ENCODE peak calls at places on chromosomes 2 and 18, in eight cellular contexts. B, W, X, Q, C, A, S and M are unnamed samples.

GRCh38 chr2:60759654-60760053 is 3.6 kb downstream of the PAPOLG start:
- DNase-seq in Q (no peak), X (no peak), C (no peak), S (no peak), A (peak), B (no peak), W (no peak), M (no peak)

GRCh38 chr2:53768233-53768542 is 584 bp downstream of the CHAC2 start:
- DNase-seq in C (peak), X (no peak), Q (no peak), B (no peak), A (peak), S (no peak), W (peak), M (no peak)

GRCh38 chr18:62183578-62184195 is 3.2 kb downstream of the PIGN start:
- DNase-seq in S (no peak), X (no peak), A (peak), Q (no peak), C (no peak), B (peak), W (peak), M (no peak)

GRCh38 chr2:6639870-6640639 is 225.7 kb downstream of the CMPK2 start:
- DNase-seq in S (no peak), B (no peak), A (no peak), X (no peak), C (no peak), Q (no peak), W (no peak), M (no peak)

GRCh38 chr2:189254268-189254883 is 74.8 kb upstream of the COL5A2 start:
- DNase-seq in X (no peak), Q (no peak), B (peak), C (peak), A (peak), W (peak), S (peak), M (peak)

GRCh38 chr2:43123981-43124666 is 102.3 kb downstream of the ZFP36L2 start:
- DNase-seq in B (no peak), W (no peak), A (no peak), X (no peak), Q (no peak), S (no peak), C (no peak), M (no peak)

GRCh38 chr2:217902281-217903141 is 100.3 kb downstream of the TNS1 start:
- DNase-seq in B (peak), Q (no peak), W (peak), C (peak), X (no peak), S (peak), A (peak), M (peak)

GRCh38 chr18:79682896-79683625 is 3.5 kb downstream of the CTDP1 start:
- DNase-seq in C (no peak), W (no peak), A (no peak), Q (no peak), S (peak), X (no peak), B (no peak), M (no peak)

GRCh38 chr2:20604957-20605381 is 45.9 kb downstream of the HS1BP3 start:
- DNase-seq in A (peak), X (no peak), S (peak), W (peak), Q (no peak), C (peak), B (no peak), M (no peak)

GRCh38 chr2:196226058-196226747 is 54.8 kb upstream of the STK17B start:
- DNase-seq in Q (no peak), W (no peak), S (no peak), B (no peak), C (no peak), A (no peak), X (no peak), M (no peak)

GRCh38 chr2:239177325-239177724 is 223.5 kb downstream of the HDAC4 start:
- DNase-seq in B (no peak), X (no peak), W (no peak), A (no peak), C (no peak), S (peak), Q (no peak), M (no peak)

GRCh38 chr2:9146656-9147055 is 60.0 kb upstream of the ASAP2 start:
- DNase-seq in Q (no peak), C (no peak), B (no peak), S (no peak), A (no peak), X (no peak), W (peak), M (no peak)

GRCh38 chr2:175293776-175294175 is 112.3 kb upstream of the ATP5MC3 start:
- DNase-seq in B (no peak), S (no peak), A (no peak), X (no peak), W (peak), Q (no peak), C (no peak), M (no peak)

GRCh38 chr2:9136997-9137819 is 69.4 kb upstream of the ASAP2 start:
- DNase-seq in C (no peak), X (no peak), W (no peak), B (peak), S (no peak), Q (no peak), A (no peak), M (no peak)

GRCh38 chr2:238285653-238286082 is 2.7 kb downstream of the PER2 start:
- DNase-seq in Q (peak), A (peak), C (peak), S (peak), W (peak), X (no peak), B (peak), M (peak)

GRCh38 chr2:172248381-172249173 is 145.9 kb upstream of the DLX2 start:
- DNase-seq in Q (no peak), W (peak), C (no peak), X (no peak), S (peak), B (no peak), A (no peak), M (no peak)

GRCh38 chr2:128413014-128413717 is 94.5 kb upstream of the HS6ST1 start:
- DNase-seq in C (no peak), W (no peak), A (no peak), S (peak), B (no peak), Q (no peak), X (peak), M (no peak)

GRCh38 chr2:216572582-216573578 is 60.3 kb upstream of the IGFBP2 start:
- DNase-seq in A (peak), C (peak), Q (no peak), X (no peak), B (peak), S (peak), W (no peak), M (peak)

GRCh38 chr2:241219030-241219382 is 30.5 kb downstream of the ANO7 start:
- DNase-seq in A (no peak), W (no peak), B (no peak), Q (no peak), X (no peak), S (no peak), C (no peak), M (no peak)
- H3K4me3 ChIP-seq in A (no peak), W (peak), B (no peak), Q (peak), X (peak), S (no peak), C (peak), M (peak)

GRCh38 chr2:162241571-162241970 is 1.7 kb downstream of the FAP start:
- DNase-seq in A (no peak), Q (no peak), S (no peak), X (no peak), C (no peak), W (no peak), B (no peak), M (no peak)
- H3K4me3 ChIP-seq in A (no peak), Q (no peak), S (no peak), X (no peak), C (no peak), W (no peak), B (no peak), M (peak)

GRCh38 chr2:127044165-127044718 is 62.7 kb downstream of the BIN1 start:
- DNase-seq in B (no peak), S (no peak), C (no peak), X (no peak), A (no peak), W (no peak), Q (no peak), M (no peak)

GRCh38 chr2:127041259-127041970 is 65.5 kb downstream of the BIN1 start:
- DNase-seq in X (no peak), W (no peak), A (no peak), S (peak), B (no peak), C (peak), Q (no peak), M (no peak)

GRCh38 chr2:127044977-127045654 is 61.8 kb downstream of the BIN1 start:
- DNase-seq in B (no peak), A (peak), X (no peak), W (no peak), Q (no peak), C (peak), S (peak), M (no peak)

GRCh38 chr2:127045792-127046501 is 61.0 kb downstream of the BIN1 start:
- DNase-seq in Q (no peak), W (no peak), A (no peak), C (peak), B (no peak), S (peak), X (no peak), M (no peak)

DNA sequence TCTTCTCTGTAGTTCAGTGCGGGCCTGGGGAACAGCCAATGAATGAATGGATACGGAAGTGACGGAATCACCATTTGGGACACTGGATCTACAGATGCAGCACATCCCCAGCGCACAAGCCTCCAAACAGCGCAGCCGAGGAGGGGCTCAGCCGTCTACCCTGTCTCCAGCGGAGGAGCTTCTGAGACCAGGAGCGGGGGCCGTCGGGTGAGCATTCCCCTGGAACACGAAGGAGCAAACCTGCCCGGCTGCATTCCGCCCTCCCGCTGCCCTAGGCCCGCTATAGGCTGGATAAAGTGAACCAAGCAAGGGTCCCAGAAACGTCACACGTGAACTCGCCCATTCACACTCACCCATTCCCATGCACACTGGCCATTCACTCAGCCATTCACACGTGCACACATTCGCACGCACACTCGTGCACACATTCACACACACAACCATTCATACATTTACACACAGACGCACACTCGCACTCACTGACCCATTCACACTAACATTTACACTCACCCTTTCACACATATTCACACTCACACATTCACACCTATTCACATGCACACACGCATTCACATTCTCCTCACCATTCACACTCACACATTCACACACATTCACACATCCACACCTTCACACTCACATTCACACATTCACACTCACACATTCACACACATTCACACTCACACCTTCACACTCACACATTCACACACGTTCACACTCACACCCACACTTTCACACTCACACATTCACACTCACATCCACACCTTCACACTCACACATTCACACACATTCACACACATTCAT is 63.4 kb downstream of the BIN1 start:
- DNase-seq in A (no peak), S (peak), W (no peak), B (no peak), X (no peak), C (peak), Q (no peak), M (no peak)
- H3K4me3 ChIP-seq in A (no peak), S (no peak), W (no peak), B (no peak), X (no peak), C (no peak), Q (no peak), M (no peak)

DNA sequence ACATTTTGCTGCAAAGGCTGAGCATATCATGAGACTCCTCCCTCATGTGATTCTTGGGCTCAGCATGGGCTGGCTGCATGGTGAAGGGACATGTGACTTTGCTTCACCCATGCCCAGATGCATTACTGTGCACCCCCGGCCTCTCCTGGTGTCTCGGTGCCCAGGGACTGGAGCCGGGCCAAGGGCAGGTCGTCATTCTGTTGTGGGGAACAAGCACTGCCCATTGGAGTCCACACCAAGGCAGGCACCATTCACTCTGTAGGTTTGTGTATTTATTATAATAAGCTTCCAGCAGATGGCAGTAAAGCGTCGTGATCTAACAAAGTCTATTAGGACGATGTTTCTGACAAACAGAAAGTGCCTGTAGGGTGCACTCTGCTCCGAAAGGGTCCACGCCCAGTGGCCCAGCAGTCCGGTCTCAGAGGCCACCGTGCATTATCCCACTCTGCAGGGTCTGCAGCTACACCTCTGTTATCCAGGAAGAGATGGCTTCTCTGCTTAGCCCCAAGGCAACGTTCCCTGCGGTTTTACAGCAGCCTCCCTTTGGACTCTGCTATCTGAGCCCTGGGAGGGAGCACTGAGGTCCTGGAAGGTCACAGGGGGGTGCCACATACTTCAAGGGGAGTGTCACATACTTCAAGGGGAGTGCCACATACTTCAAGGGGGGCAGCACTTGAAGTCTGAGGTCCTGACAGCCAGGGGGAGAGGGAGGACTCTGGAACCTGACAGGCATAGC is 219.6 kb downstream of the TSN start:
- DNase-seq in X (no peak), W (peak), B (peak), Q (no peak), S (no peak), C (peak), A (peak), M (no peak)
- H3K4me3 ChIP-seq in X (peak), W (peak), B (no peak), Q (peak), S (no peak), C (peak), A (no peak), M (peak)

GRCh38 chr2:106843910-106844250 is 42.1 kb downstream of the ST6GAL2 start:
- DNase-seq in X (no peak), S (peak), W (no peak), A (no peak), Q (no peak), B (no peak), C (no peak), M (no peak)

GRCh38 chr2:106845716-106846115 is 40.3 kb downstream of the ST6GAL2 start:
- DNase-seq in X (no peak), A (no peak), C (no peak), W (no peak), S (peak), B (no peak), Q (no peak), M (no peak)

GRCh38 chr2:106851055-106851454 is 34.9 kb downstream of the ST6GAL2 start:
- DNase-seq in X (no peak), B (no peak), Q (no peak), A (no peak), W (no peak), C (no peak), S (no peak), M (no peak)

GRCh38 chr2:106849253-106849652 is 36.7 kb downstream of the ST6GAL2 start:
- DNase-seq in S (peak), W (no peak), X (no peak), C (no peak), Q (no peak), A (no peak), B (no peak), M (no peak)

GRCh38 chr2:106847366-106847765 is 38.6 kb downstream of the ST6GAL2 start:
- DNase-seq in B (no peak), X (no peak), Q (no peak), A (no peak), S (peak), C (no peak), W (no peak), M (no peak)
- H3K4me3 ChIP-seq in B (no peak), X (no peak), Q (no peak), A (no peak), S (no peak), C (no peak), W (no peak), M (peak)

GRCh38 chr2:104864280-104864599 is 10.3 kb downstream of the POU3F3 start:
- DNase-seq in X (no peak), A (no peak), B (no peak), S (no peak), C (no peak), Q (no peak), W (no peak), M (no peak)
- H3K4me3 ChIP-seq in X (no peak), A (no peak), B (no peak), S (no peak), C (no peak), Q (no peak), W (no peak), M (no peak)

GRCh38 chr18:21291106-21291505 is 49.1 kb downstream of the GREB1L start:
- DNase-seq in S (no peak), W (peak), X (no peak), B (no peak), C (no peak), A (no peak), Q (no peak), M (no peak)
- H3K4me3 ChIP-seq in S (no peak), W (no peak), X (no peak), B (no peak), C (no peak), A (no peak), Q (no peak), M (no peak)

GRCh38 chr2:75456825-75457224 is 103.9 kb downstream of the EVA1A start:
- DNase-seq in C (no peak), X (no peak), A (no peak), S (no peak), W (no peak), B (no peak), Q (no peak), M (no peak)
- H3K4me3 ChIP-seq in C (no peak), X (no peak), A (no peak), S (no peak), W (no peak), B (no peak), Q (no peak), M (no peak)

DNA sequence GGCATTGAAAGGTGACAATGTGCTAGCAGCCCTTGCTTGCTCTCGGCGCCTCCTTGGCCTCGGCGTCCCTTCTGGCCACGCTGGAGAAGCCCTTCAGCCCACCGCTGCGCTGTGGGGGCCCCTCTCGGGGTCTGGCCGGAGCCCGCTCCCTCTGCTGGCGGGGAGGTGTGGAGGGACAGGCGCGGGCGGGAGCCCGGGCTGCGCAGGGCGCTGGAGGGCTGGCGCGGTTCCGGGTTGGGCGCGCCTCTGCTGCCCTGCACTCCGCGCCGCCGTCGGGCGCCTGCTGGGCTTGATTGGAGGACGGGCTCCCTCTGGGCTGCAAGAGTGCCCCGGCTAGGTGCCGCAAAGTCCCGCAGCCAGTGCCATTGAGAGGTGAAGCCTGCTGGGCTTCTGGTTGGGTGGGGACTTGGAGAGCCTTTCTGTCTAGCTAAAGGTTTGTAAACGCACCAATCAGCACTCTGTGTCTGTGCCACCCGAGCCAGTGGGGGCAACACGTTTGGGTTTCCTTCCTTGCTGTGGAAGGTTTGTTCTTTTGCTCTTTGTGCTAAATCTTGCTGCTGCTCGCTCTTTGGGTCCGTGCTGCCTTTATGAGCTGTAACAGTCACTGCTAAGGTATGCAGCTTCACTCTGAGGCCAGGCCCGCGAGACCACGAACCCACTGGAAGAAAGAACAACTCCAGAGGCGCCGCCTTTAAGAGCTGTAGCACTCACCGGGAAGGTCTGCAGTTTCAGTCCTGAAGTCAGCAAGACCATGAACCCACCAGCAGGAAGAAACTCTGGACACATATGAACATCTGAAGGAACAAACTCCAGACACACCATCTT is 14.8 kb upstream of the IMP4 start:
- DNase-seq in X (no peak), C (no peak), A (no peak), B (no peak), W (peak), Q (no peak), S (no peak), M (no peak)
- H3K4me3 ChIP-seq in X (peak), C (no peak), A (no peak), B (no peak), W (no peak), Q (no peak), S (no peak), M (no peak)